ENCODE peak calls at places on chromosomes 7 and 10, in eight cellular contexts. L is HEK293T, C is tibial artery, T is kidney epithelial cell, R is Right ventricle myocardium superior, W is SW480, S is astrocyte, H is BJ. U is an unnamed sample.

GRCh38 chr10:70441161-70441876 is at the start of gene NODAL:
- DNase-seq in T (no peak), S (no peak), H (no peak), W (no peak), C (no peak), L (no peak), R (no peak), U (no peak)

GRCh38 chr10:394061-394438 is 258.8 kb downstream of the ZMYND11 start:
- DNase-seq in C (peak; percentile 35), R (no peak), L (no peak), H (no peak), S (no peak), W (no peak), T (no peak), U (no peak)

GRCh38 chr7:128974241-128974934 is 36.7 kb downstream of the IRF5 start:
- DNase-seq in C (no peak), R (no peak), W (no peak), H (no peak), L (no peak), S (peak; percentile 85), T (no peak), U (no peak)

GRCh38 chr7:10412426-10413019 is 561.1 kb upstream of the PHF14 start:
- DNase-seq in S (peak; percentile 12), C (no peak), T (no peak), H (no peak), W (peak; percentile 50), L (peak; percentile 18), R (no peak), U (no peak)

GRCh38 chr10:1715821-1716220 is 21.5 kb downstream of the ADARB2 start:
- DNase-seq in W (peak; percentile 44), T (peak; percentile 12), H (no peak), S (no peak), R (no peak), C (no peak), L (peak; percentile 50), U (no peak)

GRCh38 chr7:45643630-45644029 is 69.5 kb downstream of the ADCY1 start:
- DNase-seq in R (no peak), T (no peak), L (no peak), C (no peak), W (no peak), H (no peak), S (no peak), U (no peak)

GRCh38 chr10:43622022-43622421 is 15.8 kb downstream of the ZNF485 start:
- DNase-seq in C (no peak), T (no peak), W (no peak), R (no peak), S (no peak), H (no peak), L (no peak), U (no peak)

GRCh38 chr7:112173214-112173905 is 32.8 kb downstream of the DOCK4 start:
- DNase-seq in H (no peak), L (no peak), W (no peak), R (no peak), S (no peak), C (no peak), T (no peak), U (no peak)

GRCh38 chr7:123270553-123270952 is 70.8 kb upstream of the SLC13A1 start:
- DNase-seq in T (no peak), H (no peak), C (no peak), L (no peak), S (no peak), R (no peak), W (no peak), U (no peak)

GRCh38 chr10:15426115-15426514 is 55.0 kb upstream of the FAM171A1 start:
- DNase-seq in R (no peak), C (no peak), T (no peak), W (no peak), L (no peak), S (no peak), H (no peak), U (no peak)

GRCh38 chr10:73898730-73899400 is 12.1 kb upstream of the PLAU start:
- DNase-seq in R (no peak), S (peak; percentile 55), L (no peak), W (no peak), T (no peak), H (no peak), C (no peak), U (no peak)

GRCh38 chr10:122974034-122974433 is 6.2 kb upstream of the PSTK start:
- DNase-seq in T (no peak), H (no peak), S (no peak), L (no peak), W (no peak), C (no peak), R (no peak), U (no peak)

GRCh38 chr10:72124984-72125383 is 36.6 kb upstream of the SPOCK2 start:
- DNase-seq in T (peak; percentile 19), C (no peak), R (no peak), S (peak; percentile 74), W (no peak), H (peak; percentile 41), L (no peak), U (no peak)

GRCh38 chr7:106464651-106465050 is 179.9 kb upstream of the NAMPT start:
- DNase-seq in S (no peak), R (no peak), C (no peak), T (no peak), H (no peak), L (no peak), W (no peak), U (no peak)

GRCh38 chr7:1081931-1082401 is 5.9 kb upstream of the GPER1 start:
- DNase-seq in L (no peak), W (peak; percentile 91), C (no peak), H (no peak), R (no peak), T (no peak), S (peak; percentile 73), U (no peak)

GRCh38 chr7:142863891-142864685 is 9.2 kb downstream of the EPHB6 start:
- DNase-seq in R (no peak), H (no peak), L (no peak), S (no peak), T (no peak), W (no peak), C (no peak), U (no peak)

GRCh38 chr10:125886914-125887512 is 5.9 kb upstream of the DHX32 start:
- DNase-seq in S (no peak), C (no peak), T (no peak), R (no peak), W (no peak), H (no peak), L (no peak), U (no peak)

GRCh38 chr7:91091631-91092030 is 172.6 kb upstream of the FZD1 start:
- DNase-seq in W (no peak), T (no peak), S (no peak), L (no peak), H (no peak), C (no peak), R (no peak), U (no peak)

GRCh38 chr7:27213904-27214586 is 14.2 kb upstream of the HOXA13 start:
- DNase-seq in R (no peak), S (no peak), H (no peak), W (no peak), C (no peak), L (no peak), T (no peak), U (no peak)

GRCh38 chr10:76086571-76087260 is 655.3 kb downstream of the LRMDA start:
- DNase-seq in T (peak; percentile 45), R (no peak), W (peak; percentile 76), H (no peak), S (peak; percentile 97), C (peak; percentile 80), L (peak; percentile 76), U (peak; percentile 22)

GRCh38 chr7:16187131-16187530 is 234.2 kb downstream of the CRPPA start:
- DNase-seq in R (no peak), C (no peak), T (no peak), L (no peak), W (no peak), H (no peak), S (no peak), U (no peak)

GRCh38 chr10:124649209-124649608 is 95.0 kb downstream of the FAM53B start:
- DNase-seq in L (no peak), T (no peak), W (no peak), R (peak; percentile 67), S (no peak), C (no peak), H (no peak), U (peak; percentile 63)

GRCh38 chr7:106017657-106018056 is 54.6 kb downstream of the CDHR3 start:
- DNase-seq in S (no peak), W (no peak), C (peak; percentile 5), L (no peak), R (no peak), T (no peak), H (no peak), U (no peak)

GRCh38 chr10:31299119-31299518 is 19.9 kb upstream of the ZEB1 start:
- DNase-seq in H (no peak), L (no peak), W (peak; percentile 3), C (no peak), T (no peak), R (no peak), S (no peak), U (no peak)

GRCh38 chr10:123139521-123140163 is 3.9 kb downstream of the HMX3 start:
- DNase-seq in C (no peak), H (no peak), S (no peak), R (no peak), W (peak; percentile 94), L (no peak), T (no peak), U (no peak)

GRCh38 chr10:118808601-118809371 is 54.0 kb upstream of the CACUL1 start:
- DNase-seq in S (no peak), T (no peak), C (no peak), R (no peak), L (no peak), W (no peak), H (no peak), U (no peak)

GRCh38 chr7:45703911-45704682 is 129.9 kb downstream of the ADCY1 start:
- DNase-seq in W (no peak), T (no peak), C (peak; percentile 48), L (no peak), H (no peak), S (no peak), R (no peak), U (no peak)

GRCh38 chr10:132738454-132739224 is 47.3 kb downstream of the NKX6-2 start:
- DNase-seq in H (no peak), S (no peak), C (no peak), W (no peak), L (no peak), T (no peak), R (peak; percentile 58), U (no peak)